ENCODE peak calls at places on chromosomes 5 and 9, in five cellular contexts. R is HCT116, X is H1, M is HepG2, A is GM12878. I is an unnamed sample.
A peak's percentile ranks its signal among the peaks of the same experiment; 100 is the strongest.

GRCh38 chr5:26492835-26493459 is 545.4 kb downstream of the CDH9 start:
- DNase-seq in R (no peak), X (no peak), M (no peak), A (no peak), I (no peak)

GRCh38 chr9:128082173-128082572 is 14.1 kb downstream of the SLC25A25 start:
- DNase-seq in R (peak; percentile 51), X (no peak), M (no peak), A (no peak), I (no peak)

GRCh38 chr9:121780177-121780576 is 128.7 kb downstream of the DAB2IP start:
- DNase-seq in R (no peak), X (no peak), M (no peak), A (no peak), I (no peak)

GRCh38 chr5:111278824-111279504 is 54.8 kb downstream of the CAMK4 start:
- DNase-seq in R (peak; percentile 42), X (peak; percentile 94), M (peak; percentile 45), A (peak; percentile 33), I (peak; percentile 42)

GRCh38 chr5:102722930-102723329 is 32.2 kb upstream of the PAM start:
- DNase-seq in R (no peak), X (no peak), M (no peak), A (no peak), I (no peak)

GRCh38 chr5:177966839-177967167 is 29.2 kb downstream of the PROP1 start:
- DNase-seq in R (no peak), X (no peak), M (no peak), A (no peak), I (no peak)

GRCh38 chr9:24045150-24045549 is 219.1 kb upstream of the ELAVL2 start:
- DNase-seq in R (no peak), X (no peak), M (no peak), A (no peak), I (no peak)

GRCh38 chr5:157559301-157559700 is 16.3 kb downstream of the ADAM19 start:
- DNase-seq in R (no peak), X (no peak), M (no peak), A (no peak), I (no peak)

GRCh38 chr5:66327008-66327407 is 182.9 kb downstream of the SREK1 start:
- DNase-seq in R (no peak), X (no peak), M (no peak), A (no peak), I (no peak)

GRCh38 chr5:66323142-66323890 is 179.2 kb downstream of the SREK1 start:
- DNase-seq in R (no peak), X (no peak), M (no peak), A (no peak), I (peak; percentile 72)

GRCh38 chr5:66326276-66326675 is 182.2 kb downstream of the SREK1 start:
- DNase-seq in R (no peak), X (no peak), M (no peak), A (no peak), I (no peak)

GRCh38 chr5:66329078-66329477 is 185.0 kb downstream of the SREK1 start:
- DNase-seq in R (no peak), X (no peak), M (no peak), A (no peak), I (no peak)

GRCh38 chr5:66324357-66324756 is 180.3 kb downstream of the SREK1 start:
- DNase-seq in R (no peak), X (no peak), M (no peak), A (no peak), I (no peak)
- TF ChIP-seq SIN3A in R (no peak), X (no peak), M (no peak), A (no peak), I (no peak)

GRCh38 chr9:70484232-70485130 is 70.0 kb upstream of the KLF9 start:
- DNase-seq in R (peak; percentile 68), X (no peak), M (peak; percentile 59), A (no peak), I (peak; percentile 74)
- TF ChIP-seq SIN3A in R (no peak), X (no peak), M (no peak), A (no peak), I (no peak)

GRCh38 chr5:72380491-72381274 is 60.5 kb downstream of the PTCD2 start:
- DNase-seq in R (no peak), X (no peak), M (no peak), A (no peak), I (no peak)
- TF ChIP-seq SIN3A in R (no peak), X (no peak), M (no peak), A (no peak), I (no peak)

GRCh38 chr9:107213561-107214028 is 69.5 kb upstream of the RAD23B start:
- DNase-seq in R (peak; percentile 96), X (no peak), M (peak; percentile 78), A (peak; percentile 76), I (no peak)
- TF ChIP-seq SIN3A in R (no peak), X (no peak), M (no peak), A (no peak), I (no peak)

DNA sequence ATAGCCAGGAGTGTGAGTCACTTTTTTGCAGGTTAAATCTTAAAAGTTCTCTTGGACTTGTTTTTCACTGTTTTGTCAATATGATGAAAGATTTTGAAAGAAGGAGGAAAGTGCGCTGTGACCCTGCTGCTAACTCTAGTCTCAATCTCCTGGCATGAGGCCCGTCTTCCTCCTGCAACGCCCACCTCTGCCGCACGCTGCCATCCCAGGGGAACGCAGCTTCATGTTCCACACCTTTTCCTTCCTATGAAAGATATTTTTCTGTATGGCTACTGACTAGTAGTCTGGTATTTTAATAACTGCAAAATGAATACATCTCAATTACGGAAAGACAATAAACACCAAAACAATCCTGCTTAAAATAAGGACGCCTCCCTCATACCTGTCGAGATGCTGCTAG is 8.3 kb downstream of the PPIC start:
- DNase-seq in R (no peak), X (no peak), M (no peak), A (no peak), I (no peak)
- TF ChIP-seq SIN3A in R (no peak), X (no peak), M (no peak), A (no peak), I (no peak)

GRCh38 chr5:101364469-101364868 is 461.4 kb upstream of the ST8SIA4 start:
- DNase-seq in R (no peak), X (no peak), M (no peak), A (no peak), I (no peak)
- TF ChIP-seq SIN3A in R (no peak), X (no peak), M (no peak), A (no peak), I (no peak)

I was measured in SK-N-SH.